ENCODE peak calls at places on chromosomes 3 and 15, in nine cellular contexts. One of them, this sample, is unnamed.

GRCh38 chr3:138687236-138687635 is 78.7 kb downstream of the FAIM start:
- DNase-seq in left lung: no peak
- DNase-seq in heart left ventricle: no peak
- DNase-seq in neural progenitor cell: no peak
- DNase-seq in fibroblast of mammary gland: peak; percentile 76
- DNase-seq in AG04450: no peak
- DNase-seq in kidney epithelial cell: no peak
- DNase-seq in ovary: no peak
- DNase-seq in mucosa of descending colon: no peak
- DNase-seq in this sample: no peak

GRCh38 chr3:192933779-192934456 is 16.3 kb upstream of the MB21D2 start:
- DNase-seq in left lung: no peak
- DNase-seq in heart left ventricle: no peak
- DNase-seq in neural progenitor cell: no peak
- DNase-seq in fibroblast of mammary gland: no peak
- DNase-seq in AG04450: no peak
- DNase-seq in kidney epithelial cell: no peak
- DNase-seq in ovary: no peak
- DNase-seq in mucosa of descending colon: no peak
- DNase-seq in this sample: no peak

GRCh38 chr15:49313650-49314049 is 109.4 kb upstream of the FGF7 start:
- DNase-seq in left lung: no peak
- DNase-seq in heart left ventricle: no peak
- DNase-seq in neural progenitor cell: no peak
- DNase-seq in fibroblast of mammary gland: peak; percentile 89
- DNase-seq in AG04450: peak; percentile 59
- DNase-seq in kidney epithelial cell: peak; percentile 26
- DNase-seq in ovary: no peak
- DNase-seq in mucosa of descending colon: no peak
- DNase-seq in this sample: peak; percentile 76

GRCh38 chr3:196643201-196643749 is 3.8 kb downstream of the NRROS start:
- DNase-seq in left lung: peak; percentile 77
- DNase-seq in heart left ventricle: no peak
- DNase-seq in neural progenitor cell: no peak
- DNase-seq in fibroblast of mammary gland: no peak
- DNase-seq in AG04450: no peak
- DNase-seq in kidney epithelial cell: no peak
- DNase-seq in ovary: no peak
- DNase-seq in mucosa of descending colon: peak; percentile 48
- DNase-seq in this sample: no peak

GRCh38 chr15:96514607-96515285 is 184.2 kb downstream of the NR2F2 start:
- DNase-seq in left lung: no peak
- DNase-seq in heart left ventricle: no peak
- DNase-seq in neural progenitor cell: no peak
- DNase-seq in fibroblast of mammary gland: no peak
- DNase-seq in AG04450: no peak
- DNase-seq in kidney epithelial cell: no peak
- DNase-seq in ovary: no peak
- DNase-seq in mucosa of descending colon: no peak
- DNase-seq in this sample: no peak

GRCh38 chr15:66673410-66674322 is 28.4 kb upstream of the SMAD6 start:
- DNase-seq in left lung: peak; percentile 47
- DNase-seq in heart left ventricle: peak; percentile 24
- DNase-seq in neural progenitor cell: peak; percentile 89
- DNase-seq in fibroblast of mammary gland: no peak
- DNase-seq in AG04450: no peak
- DNase-seq in kidney epithelial cell: no peak
- DNase-seq in ovary: no peak
- DNase-seq in mucosa of descending colon: peak; percentile 92
- DNase-seq in this sample: peak; percentile 44

GRCh38 chr3:38479431-38480092 is 16.6 kb upstream of the EXOG start:
- DNase-seq in left lung: peak; percentile 50
- DNase-seq in heart left ventricle: peak; percentile 60
- DNase-seq in neural progenitor cell: peak; percentile 71
- DNase-seq in fibroblast of mammary gland: peak; percentile 67
- DNase-seq in AG04450: peak; percentile 37
- DNase-seq in kidney epithelial cell: no peak
- DNase-seq in ovary: peak; percentile 57
- DNase-seq in mucosa of descending colon: peak; percentile 75
- DNase-seq in this sample: peak; percentile 71

GRCh38 chr15:78418239-78418638 is 19.8 kb upstream of the IREB2 start:
- DNase-seq in left lung: no peak
- DNase-seq in heart left ventricle: no peak
- DNase-seq in neural progenitor cell: no peak
- DNase-seq in fibroblast of mammary gland: no peak
- DNase-seq in AG04450: no peak
- DNase-seq in kidney epithelial cell: no peak
- DNase-seq in ovary: no peak
- DNase-seq in mucosa of descending colon: no peak
- DNase-seq in this sample: no peak

GRCh38 chr3:72482589-72483249 is 365.5 kb downstream of the SHQ1 start:
- DNase-seq in left lung: peak; percentile 70
- DNase-seq in heart left ventricle: peak; percentile 80
- DNase-seq in neural progenitor cell: no peak
- DNase-seq in fibroblast of mammary gland: peak; percentile 91
- DNase-seq in AG04450: peak; percentile 27
- DNase-seq in kidney epithelial cell: peak; percentile 47
- DNase-seq in ovary: peak; percentile 72
- DNase-seq in mucosa of descending colon: peak; percentile 72
- DNase-seq in this sample: peak; percentile 86

GRCh38 chr15:44038801-44039200 is 156.3 kb downstream of the FRMD5 start:
- DNase-seq in left lung: peak; percentile 36
- DNase-seq in heart left ventricle: no peak
- DNase-seq in neural progenitor cell: peak; percentile 86
- DNase-seq in fibroblast of mammary gland: no peak
- DNase-seq in AG04450: no peak
- DNase-seq in kidney epithelial cell: peak; percentile 88
- DNase-seq in ovary: no peak
- DNase-seq in mucosa of descending colon: no peak
- DNase-seq in this sample: peak; percentile 44
- H3K4me3 ChIP-seq in left lung: no peak overlapping the region
- H3K4me3 ChIP-seq in heart left ventricle: no peak overlapping the region
- H3K4me3 ChIP-seq in neural progenitor cell: peak overlapping the region; percentile 32
- H3K4me3 ChIP-seq in fibroblast of mammary gland: no peak overlapping the region
- H3K4me3 ChIP-seq in AG04450: no peak overlapping the region
- H3K4me3 ChIP-seq in kidney epithelial cell: peak overlapping the region; percentile 17
- H3K4me3 ChIP-seq in ovary: no peak overlapping the region
- H3K4me3 ChIP-seq in mucosa of descending colon: no peak overlapping the region
- H3K4me3 ChIP-seq in this sample: peak overlapping the region; percentile 3

DNA sequence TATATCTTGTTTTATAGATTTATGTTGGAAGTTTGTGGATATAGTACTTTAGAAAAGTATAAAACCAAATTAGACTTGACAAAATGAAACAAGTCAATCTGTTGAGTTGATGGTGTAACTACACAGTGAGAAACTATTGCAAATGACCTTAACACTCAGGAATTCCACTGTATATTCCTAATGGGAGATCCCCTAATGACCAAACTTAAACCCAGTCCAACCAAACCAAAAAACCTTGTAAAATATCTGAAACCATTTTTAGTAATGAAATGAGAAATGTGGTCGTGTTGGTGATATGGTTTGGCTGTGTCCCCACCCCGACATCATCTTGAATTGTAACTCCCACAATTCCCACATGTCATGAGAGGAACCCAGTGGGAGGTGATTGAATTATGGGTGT is 31.9 kb upstream of the ATP13A3 start:
- DNase-seq in left lung: no peak
- DNase-seq in heart left ventricle: no peak
- DNase-seq in neural progenitor cell: no peak
- DNase-seq in fibroblast of mammary gland: peak; percentile 59
- DNase-seq in AG04450: no peak
- DNase-seq in kidney epithelial cell: no peak
- DNase-seq in ovary: no peak
- DNase-seq in mucosa of descending colon: no peak
- DNase-seq in this sample: peak; percentile 62
- TF ChIP-seq CTCF in left lung: no peak
- TF ChIP-seq CTCF in heart left ventricle: no peak
- TF ChIP-seq CTCF in neural progenitor cell: no peak
- TF ChIP-seq CTCF in fibroblast of mammary gland: no peak
- TF ChIP-seq CTCF in AG04450: no peak
- TF ChIP-seq CTCF in kidney epithelial cell: no peak
- TF ChIP-seq CTCF in ovary: no peak
- TF ChIP-seq CTCF in mucosa of descending colon: no peak
- TF ChIP-seq CTCF in this sample: no peak

GRCh38 chr3:53083496-53083895 is 37.6 kb upstream of the SFMBT1 start:
- DNase-seq in left lung: no peak
- DNase-seq in heart left ventricle: peak; percentile 61
- DNase-seq in neural progenitor cell: no peak
- DNase-seq in fibroblast of mammary gland: peak; percentile 65
- DNase-seq in AG04450: no peak
- DNase-seq in kidney epithelial cell: no peak
- DNase-seq in ovary: no peak
- DNase-seq in mucosa of descending colon: no peak
- DNase-seq in this sample: peak; percentile 15
- H3K4me3 ChIP-seq in left lung: no peak overlapping the region
- H3K4me3 ChIP-seq in heart left ventricle: no peak overlapping the region
- H3K4me3 ChIP-seq in neural progenitor cell: no peak overlapping the region
- H3K4me3 ChIP-seq in fibroblast of mammary gland: no peak overlapping the region
- H3K4me3 ChIP-seq in AG04450: no peak overlapping the region
- H3K4me3 ChIP-seq in kidney epithelial cell: no peak overlapping the region
- H3K4me3 ChIP-seq in ovary: no peak overlapping the region
- H3K4me3 ChIP-seq in mucosa of descending colon: no peak overlapping the region
- H3K4me3 ChIP-seq in this sample: no peak overlapping the region

GRCh38 chr3:41448396-41448795 is 249.1 kb downstream of the CTNNB1 start:
- DNase-seq in left lung: no peak
- DNase-seq in heart left ventricle: no peak
- DNase-seq in neural progenitor cell: no peak
- DNase-seq in fibroblast of mammary gland: no peak
- DNase-seq in AG04450: no peak
- DNase-seq in kidney epithelial cell: no peak
- DNase-seq in ovary: no peak
- DNase-seq in mucosa of descending colon: no peak
- DNase-seq in this sample: no peak
- TF ChIP-seq CTCF in left lung: no peak
- TF ChIP-seq CTCF in heart left ventricle: no peak
- TF ChIP-seq CTCF in neural progenitor cell: no peak
- TF ChIP-seq CTCF in fibroblast of mammary gland: no peak
- TF ChIP-seq CTCF in AG04450: no peak
- TF ChIP-seq CTCF in kidney epithelial cell: no peak
- TF ChIP-seq CTCF in ovary: no peak
- TF ChIP-seq CTCF in mucosa of descending colon: no peak
- TF ChIP-seq CTCF in this sample: peak; percentile 6

GRCh38 chr3:112639451-112640332 is 1.3 kb downstream of the CCDC80 start:
- DNase-seq in left lung: no peak
- DNase-seq in heart left ventricle: no peak
- DNase-seq in neural progenitor cell: no peak
- DNase-seq in fibroblast of mammary gland: peak; percentile 56
- DNase-seq in AG04450: no peak
- DNase-seq in kidney epithelial cell: no peak
- DNase-seq in ovary: peak; percentile 16
- DNase-seq in mucosa of descending colon: no peak
- DNase-seq in this sample: no peak
- H3K4me3 ChIP-seq in left lung: peak overlapping the region; percentile 24
- H3K4me3 ChIP-seq in heart left ventricle: peak overlapping the region; percentile 26
- H3K4me3 ChIP-seq in neural progenitor cell: no peak overlapping the region
- H3K4me3 ChIP-seq in fibroblast of mammary gland: peak overlapping the region; percentile 86
- H3K4me3 ChIP-seq in AG04450: peak overlapping the region; percentile 85
- H3K4me3 ChIP-seq in kidney epithelial cell: no peak overlapping the region
- H3K4me3 ChIP-seq in ovary: peak overlapping the region; percentile 35
- H3K4me3 ChIP-seq in mucosa of descending colon: no peak overlapping the region
- H3K4me3 ChIP-seq in this sample: peak overlapping the region; percentile 76

DNA sequence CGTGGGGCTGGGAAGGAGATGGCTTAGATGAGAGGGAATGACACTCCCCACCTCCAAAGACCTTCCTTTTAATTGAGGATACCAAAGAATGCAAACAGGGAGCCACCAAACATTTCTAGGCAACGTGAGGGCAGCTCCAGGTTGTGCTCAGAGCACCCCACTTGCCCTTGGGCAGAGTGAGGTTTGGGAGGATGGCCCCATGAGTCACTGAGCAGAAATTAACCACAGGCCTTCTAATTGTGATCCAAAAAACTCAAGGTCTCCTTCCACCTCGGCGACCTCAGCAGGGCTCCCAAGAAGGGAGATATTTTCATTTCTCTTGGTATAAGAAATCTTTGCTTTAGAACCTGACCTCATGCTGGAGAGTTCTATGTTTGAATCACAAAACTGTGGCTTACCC is 305.0 kb upstream of the TPM1 start:
- DNase-seq in left lung: no peak
- DNase-seq in heart left ventricle: no peak
- DNase-seq in neural progenitor cell: no peak
- DNase-seq in fibroblast of mammary gland: no peak
- DNase-seq in AG04450: no peak
- DNase-seq in kidney epithelial cell: no peak
- DNase-seq in ovary: no peak
- DNase-seq in mucosa of descending colon: no peak
- DNase-seq in this sample: no peak
- TF ChIP-seq CTCF in left lung: no peak
- TF ChIP-seq CTCF in heart left ventricle: no peak
- TF ChIP-seq CTCF in neural progenitor cell: no peak
- TF ChIP-seq CTCF in fibroblast of mammary gland: no peak
- TF ChIP-seq CTCF in AG04450: no peak
- TF ChIP-seq CTCF in kidney epithelial cell: no peak
- TF ChIP-seq CTCF in ovary: no peak
- TF ChIP-seq CTCF in mucosa of descending colon: no peak
- TF ChIP-seq CTCF in this sample: no peak

This sample was measured in fibroblast of villous mesenchyme.